ENCODE peak calls at places on chromosomes 3 and 15, in eight cellular contexts. V is GM12878, K is HepG2, G is sigmoid colon, J is K562, E is GM12892, I is GM23338, O is HCT116. Q is an unnamed sample.
A peak's percentile ranks its signal among the peaks of the same experiment; 100 is the strongest.

GRCh38 chr3:109098245-109098644 is 19.7 kb downstream of the MORC1 start:
- DNase-seq in E (no peak), K (peak; percentile 7), I (peak; percentile 73), V (no peak), J (peak; percentile 12), O (peak; percentile 50), G (no peak), Q (no peak)

GRCh38 chr15:43516801-43517353 is 531 bp upstream of the MAP1A start:
- DNase-seq in E (no peak), K (no peak), V (no peak), O (no peak), J (no peak), G (no peak), I (peak; percentile 39), Q (no peak)

GRCh38 chr15:68526269-68526668 is 52.5 kb upstream of the CORO2B start:
- DNase-seq in V (no peak), E (no peak), G (no peak), I (no peak), K (no peak), J (no peak), O (no peak), Q (no peak)

GRCh38 chr3:171801738-171802600 is 8.3 kb downstream of the PLD1 start:
- DNase-seq in V (peak; percentile 70), I (no peak), J (no peak), G (no peak), E (no peak), K (no peak), O (no peak), Q (peak; percentile 97)

GRCh38 chr3:123332124-123332641 is 116.7 kb downstream of the ADCY5 start:
- DNase-seq in V (no peak), K (no peak), J (no peak), I (no peak), G (peak; percentile 62), O (no peak), E (no peak), Q (no peak)

GRCh38 chr3:67015702-67016500 is 17.8 kb downstream of the KBTBD8 start:
- DNase-seq in J (no peak), O (no peak), G (no peak), V (no peak), K (no peak), I (no peak), E (no peak), Q (no peak)

GRCh38 chr15:37289109-37289765 is 188.9 kb upstream of the MEIS2 start:
- DNase-seq in I (peak; percentile 73), K (peak; percentile 1), J (no peak), E (no peak), G (no peak), V (no peak), O (peak; percentile 8), Q (no peak)

GRCh38 chr3:151156618-151157216 is 46.3 kb downstream of the GPR171 start:
- DNase-seq in I (peak; percentile 92), O (peak; percentile 71), K (peak; percentile 67), G (no peak), J (peak; percentile 41), E (no peak), V (no peak), Q (peak; percentile 59)

GRCh38 chr3:126349611-126350501 is 7.4 kb downstream of the KLF15 start:
- DNase-seq in V (no peak), O (no peak), E (no peak), I (no peak), K (no peak), G (peak; percentile 56), J (no peak), Q (no peak)

GRCh38 chr3:46661776-46662766 is 31.4 kb downstream of the ALS2CL start:
- DNase-seq in I (peak; percentile 71), G (peak; percentile 39), K (no peak), J (no peak), E (peak; percentile 3), O (no peak), V (no peak), Q (no peak)

GRCh38 chr3:196096382-196096953 is 14.6 kb upstream of the TFRC start:
- DNase-seq in K (no peak), E (no peak), O (no peak), I (no peak), J (no peak), V (peak; percentile 87), G (peak; percentile 77), Q (no peak)

GRCh38 chr15:99983894-99984293 is 250.7 kb upstream of the LYSMD4 start:
- DNase-seq in G (no peak), I (peak; percentile 52), E (no peak), J (no peak), O (no peak), K (no peak), V (no peak), Q (no peak)

GRCh38 chr3:57079221-57079831 is 18.9 kb downstream of the SPATA12 start:
- DNase-seq in V (no peak), E (peak; percentile 42), O (no peak), J (peak; percentile 73), G (peak; percentile 77), K (peak; percentile 28), I (peak; percentile 88), Q (peak; percentile 27)

GRCh38 chr3:53195602-53196574 is 34.9 kb downstream of the PRKCD start:
- DNase-seq in K (no peak), O (peak; percentile 12), I (peak; percentile 89), G (no peak), E (peak; percentile 66), J (peak; percentile 75), V (no peak), Q (peak; percentile 28)

GRCh38 chr3:126540946-126541627 is 17.1 kb downstream of the CHST13 start:
- DNase-seq in G (peak; percentile 45), O (no peak), V (no peak), I (no peak), E (no peak), K (no peak), J (peak; percentile 32), Q (no peak)

GRCh38 chr15:57495554-57496235 is 96.0 kb upstream of the MYZAP start:
- DNase-seq in K (no peak), I (no peak), E (no peak), J (no peak), G (no peak), O (no peak), V (no peak), Q (peak; percentile 70)

GRCh38 chr15:57494575-57494974 is 97.1 kb upstream of the MYZAP start:
- DNase-seq in K (no peak), I (no peak), O (no peak), J (no peak), G (no peak), V (no peak), E (no peak), Q (no peak)

GRCh38 chr15:57496594-57496945 is 95.1 kb upstream of the MYZAP start:
- DNase-seq in G (no peak), I (no peak), O (no peak), J (no peak), E (no peak), V (no peak), K (no peak), Q (no peak)

GRCh38 chr15:57495037-57495436 is 96.7 kb upstream of the MYZAP start:
- DNase-seq in O (no peak), E (no peak), J (no peak), K (no peak), I (no peak), G (no peak), V (no peak), Q (no peak)

DNA sequence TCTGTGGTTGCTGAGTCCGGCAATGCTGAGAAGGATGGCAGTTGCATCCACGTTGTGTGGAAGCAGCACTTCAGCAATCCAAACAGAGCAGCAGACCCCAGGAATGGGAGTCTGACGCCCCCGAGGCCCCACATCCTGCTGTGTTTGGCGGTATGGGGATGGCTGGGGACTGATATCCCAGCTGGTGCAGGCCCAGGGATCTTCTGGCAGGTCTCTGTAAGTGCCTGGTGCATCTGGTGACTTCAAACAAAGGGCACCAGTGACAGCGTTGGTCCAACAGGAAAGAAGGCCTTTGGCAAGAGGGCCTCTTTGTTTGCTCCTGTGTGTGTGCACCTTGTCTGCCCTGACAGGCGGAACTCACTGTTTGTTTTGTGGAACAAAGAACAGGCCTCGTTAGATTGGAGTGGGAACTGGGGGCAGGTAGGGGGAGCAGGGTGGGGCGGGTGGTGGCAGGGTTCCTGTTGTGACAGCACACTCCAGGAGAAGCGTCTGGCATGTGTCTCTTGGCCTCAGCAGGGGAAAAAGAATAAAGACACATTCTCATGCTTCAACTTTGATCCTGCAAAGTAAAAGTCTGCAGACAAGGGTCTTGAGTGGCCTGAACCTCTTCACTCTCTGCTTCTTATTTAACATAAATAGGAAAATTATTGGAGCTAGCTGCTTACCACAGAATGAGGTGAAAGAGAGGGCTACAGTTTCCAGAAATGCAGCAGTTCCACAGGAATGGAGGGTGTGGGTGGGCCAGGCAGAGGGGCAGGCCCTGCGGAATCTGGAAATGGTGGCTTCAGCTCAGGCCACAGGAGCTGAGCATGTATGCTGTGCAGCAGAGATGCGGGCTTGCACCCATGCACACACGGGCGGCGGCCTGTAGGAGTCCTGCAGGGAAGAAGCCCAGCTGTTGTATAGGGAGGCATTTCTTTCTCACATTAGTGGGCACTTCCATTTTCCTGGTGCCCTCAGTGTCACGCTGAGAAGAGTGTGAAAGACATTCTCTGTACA is 94.5 kb upstream of the MYZAP start:
- DNase-seq in G (no peak), K (peak; percentile 100), O (no peak), V (no peak), I (no peak), J (no peak), E (no peak), Q (no peak)
- TF ChIP-seq POLR2AphosphoS5 in G (no peak), K (peak; percentile 67), O (no peak), V (no peak), I (no peak), J (no peak), E (no peak), Q (no peak)

GRCh38 chr3:94811836-94812235 is 749.0 kb downstream of the NSUN3 start:
- DNase-seq in I (peak; percentile 49), V (no peak), O (no peak), E (no peak), J (no peak), K (no peak), G (no peak), Q (no peak)
- TF ChIP-seq POLR2AphosphoS5 in I (no peak), V (no peak), O (no peak), E (no peak), J (no peak), K (no peak), G (no peak), Q (no peak)

GRCh38 chr3:71955549-71956373 is 170.8 kb upstream of the PROK2 start:
- DNase-seq in J (peak; percentile 42), O (peak; percentile 45), K (peak; percentile 34), V (peak; percentile 61), I (peak; percentile 84), G (peak; percentile 82), E (no peak), Q (peak; percentile 77)
- TF ChIP-seq POLR2AphosphoS5 in J (no peak), O (peak; percentile 56), K (no peak), V (no peak), I (no peak), G (peak; percentile 79), E (no peak), Q (no peak)

DNA sequence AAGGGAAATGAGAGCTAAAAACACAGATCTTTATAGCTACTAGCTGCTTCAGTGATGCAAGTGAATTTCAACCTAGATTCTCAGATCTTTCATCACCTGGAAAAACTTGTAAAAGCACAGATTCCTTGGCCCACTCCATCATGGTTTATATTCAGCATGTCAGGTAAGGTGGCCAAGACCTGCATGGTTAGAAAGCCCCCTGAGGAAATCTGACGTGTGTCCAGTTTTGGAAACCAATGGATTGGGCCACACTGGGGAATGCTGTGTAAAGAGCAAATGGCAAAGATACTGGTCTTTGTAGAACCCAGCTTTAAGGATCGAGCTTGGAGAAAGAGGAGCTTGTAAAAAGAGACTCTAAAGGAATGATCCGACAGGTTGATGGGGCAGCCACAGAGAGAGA is 397.0 kb upstream of the ARRDC4 start:
- DNase-seq in G (no peak), I (no peak), K (no peak), J (no peak), V (no peak), E (no peak), O (no peak), Q (no peak)
- TF ChIP-seq POLR2AphosphoS5 in G (no peak), I (no peak), K (no peak), J (no peak), V (no peak), E (no peak), O (no peak), Q (no peak)

Q was measured in endothelial cell of umbilical vein.